ENCODE peak calls at places on chromosomes 7 and 10, in five cellular contexts. N is transverse colon, Y is HFF-Myc, P is colonic mucosa, R is heart left ventricle. Q is an unnamed sample.

GRCh38 chr7:84149573-84149972 is 45.0 kb downstream of the SEMA3A start:
- DNase-seq in N (no peak), Y (no peak), P (no peak), R (no peak), Q (no peak)

GRCh38 chr10:48442090-48442808 is 135.8 kb downstream of the MAPK8 start:
- DNase-seq in N (no peak), Y (no peak), P (peak), R (no peak), Q (no peak)

GRCh38 chr10:101217450-101218281 is 11.6 kb downstream of the LBX1 start:
- DNase-seq in N (peak), Y (no peak), P (no peak), R (peak), Q (no peak)

GRCh38 chr7:28958235-28958945 is at the start of gene TRIL:
- DNase-seq in N (peak), Y (no peak), P (peak), R (peak), Q (no peak)

GRCh38 chr7:31549621-31550020 is 35.7 kb downstream of the ITPRID1 start:
- DNase-seq in N (no peak), Y (no peak), P (no peak), R (no peak), Q (no peak)

GRCh38 chr10:130040351-130040750 is 70.3 kb downstream of the C10orf143 start:
- DNase-seq in N (no peak), Y (no peak), P (no peak), R (no peak), Q (no peak)

GRCh38 chr10:8052344-8052969 is 2.0 kb upstream of the GATA3 start:
- DNase-seq in N (no peak), Y (no peak), P (no peak), R (no peak), Q (no peak)

GRCh38 chr10:23099816-23100215 is 4.4 kb downstream of the MSRB2 start:
- DNase-seq in N (no peak), Y (no peak), P (peak), R (no peak), Q (no peak)

GRCh38 chr10:86723009-86723408 is 33.4 kb upstream of the BMPR1A start:
- DNase-seq in N (no peak), Y (no peak), P (no peak), R (no peak), Q (no peak)

GRCh38 chr7:138618933-138619332 is 82.2 kb downstream of the SVOPL start:
- DNase-seq in N (no peak), Y (no peak), P (no peak), R (no peak), Q (no peak)

GRCh38 chr7:54831644-54832095 is 72.7 kb upstream of the SEC61G start:
- DNase-seq in N (no peak), Y (no peak), P (no peak), R (no peak), Q (no peak)

GRCh38 chr10:36030516-36030915 is 388.4 kb upstream of the FZD8 start:
- DNase-seq in N (no peak), Y (no peak), P (no peak), R (no peak), Q (no peak)

GRCh38 chr10:36023939-36024338 is 381.8 kb upstream of the FZD8 start:
- DNase-seq in N (no peak), Y (no peak), P (no peak), R (no peak), Q (peak)

GRCh38 chr10:36021096-36021495 is 379.0 kb upstream of the FZD8 start:
- DNase-seq in N (no peak), Y (no peak), P (no peak), R (no peak), Q (no peak)

GRCh38 chr10:36026081-36026480 is 384.0 kb upstream of the FZD8 start:
- DNase-seq in N (no peak), Y (no peak), P (no peak), R (no peak), Q (no peak)

GRCh38 chr10:36026656-36027390 is 384.7 kb upstream of the FZD8 start:
- DNase-seq in N (no peak), Y (no peak), P (no peak), R (no peak), Q (no peak)
- H3K4me3 ChIP-seq in N (no peak), Y (no peak), P (no peak), R (no peak), Q (no peak)

GRCh38 chr10:11589738-11590137 is 21.7 kb downstream of the USP6NL start:
- DNase-seq in N (no peak), Y (no peak), P (no peak), R (no peak), Q (no peak)
- H3K4me3 ChIP-seq in N (no peak), Y (no peak), P (no peak), R (no peak), Q (no peak)

DNA sequence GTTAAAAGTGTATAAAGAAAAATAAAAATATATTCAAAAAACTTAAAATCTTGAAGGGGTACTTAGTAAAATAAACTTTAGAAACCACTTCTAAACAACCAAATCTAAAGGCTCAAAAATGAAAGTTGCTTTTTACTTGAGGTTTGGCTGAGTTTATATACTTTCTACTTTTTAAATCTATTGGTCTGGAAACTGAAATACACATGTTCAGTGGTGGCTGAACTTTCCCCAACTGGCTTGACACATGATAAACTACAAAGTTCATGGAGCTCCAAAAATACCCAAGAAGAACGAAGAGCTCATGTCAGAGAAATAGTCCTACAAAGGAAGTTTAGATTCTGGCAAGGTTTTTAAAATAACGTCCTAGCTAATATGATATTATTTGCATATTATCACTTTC is 28.5 kb downstream of the SEMA3C start:
- DNase-seq in N (no peak), Y (no peak), P (no peak), R (no peak), Q (no peak)
- H3K4me3 ChIP-seq in N (no peak), Y (no peak), P (no peak), R (no peak), Q (no peak)

DNA sequence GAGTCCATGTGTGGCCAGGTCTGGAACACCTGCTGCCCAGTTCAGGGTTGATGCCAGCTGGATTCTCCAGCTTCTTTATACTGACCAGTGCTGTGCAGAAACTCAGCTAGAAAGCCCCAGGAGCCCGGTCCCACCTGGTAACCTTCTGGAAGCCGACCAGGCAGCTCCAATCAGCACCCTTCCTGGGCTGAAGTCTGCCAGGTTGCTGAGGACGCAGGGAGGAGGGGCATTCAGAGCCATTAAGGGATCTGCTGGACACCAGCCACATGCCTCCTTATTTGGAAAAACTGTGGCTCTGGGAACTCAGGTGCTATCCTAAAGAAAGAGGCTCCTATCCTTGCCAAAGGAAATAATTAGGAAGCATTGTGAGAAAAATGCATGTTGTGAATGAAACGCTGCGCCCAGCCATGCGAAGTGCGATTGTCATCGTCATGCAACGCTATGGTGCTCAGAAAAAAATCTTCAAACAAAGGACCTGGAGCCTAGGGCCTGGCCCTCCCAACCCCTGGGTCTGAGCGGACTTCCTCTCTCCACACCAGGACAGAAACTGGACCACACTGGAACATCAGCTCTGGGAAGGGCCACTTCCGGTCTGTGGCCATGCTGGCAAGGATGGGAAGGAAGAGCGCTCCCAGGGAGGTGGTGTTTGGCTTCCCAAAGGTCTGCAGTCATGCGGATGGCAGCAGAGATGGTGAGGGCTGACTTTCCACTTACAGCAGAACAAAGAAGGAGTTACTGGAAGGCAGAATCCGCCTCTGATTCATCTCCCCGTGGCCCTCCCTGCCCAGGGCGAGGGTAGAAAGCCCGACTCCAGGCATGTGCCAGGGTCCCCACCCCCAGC is 90.1 kb downstream of the FAM53B start:
- DNase-seq in N (no peak), Y (no peak), P (no peak), R (no peak), Q (no peak)
- H3K4me3 ChIP-seq in N (no peak), Y (no peak), P (no peak), R (no peak), Q (no peak)

GRCh38 chr7:93575555-93576397 is 1.3 kb upstream of the CALCR start:
- DNase-seq in N (no peak), Y (no peak), P (no peak), R (no peak), Q (no peak)
- H3K4me3 ChIP-seq in N (no peak), Y (no peak), P (no peak), R (no peak), Q (no peak)

GRCh38 chr10:35462491-35462934 is 126.2 kb downstream of the CCNY start:
- DNase-seq in N (no peak), Y (no peak), P (no peak), R (no peak), Q (no peak)

GRCh38 chr10:35464805-35465456 is 128.6 kb downstream of the CCNY start:
- DNase-seq in N (no peak), Y (no peak), P (no peak), R (no peak), Q (no peak)

GRCh38 chr10:35463878-35464277 is 127.6 kb downstream of the CCNY start:
- DNase-seq in N (no peak), Y (no peak), P (no peak), R (no peak), Q (no peak)

GRCh38 chr10:35460852-35461460 is 124.6 kb downstream of the CCNY start:
- DNase-seq in N (no peak), Y (no peak), P (no peak), R (no peak), Q (no peak)

GRCh38 chr10:35463105-35463867 is 127.0 kb downstream of the CCNY start:
- DNase-seq in N (no peak), Y (no peak), P (no peak), R (no peak), Q (no peak)
- H3K4me3 ChIP-seq in N (no peak), Y (no peak), P (no peak), R (no peak), Q (no peak)